ENCODE peak calls at places on chromosomes 13 and 19, in six cellular contexts. R, X, G, T, K and Z are unnamed samples.

GRCh38 chr13:45811891-45812583 is 39.5 kb downstream of the SIAH3 start:
- DNase-seq in R (no peak), X (no peak), G (no peak), T (no peak), K (peak; percentile 74), Z (peak; percentile 22)

GRCh38 chr19:37979547-37980082 is 72.6 kb downstream of the SIPA1L3 start:
- DNase-seq in R (no peak), X (peak; percentile 67), G (no peak), T (no peak), K (peak; percentile 76), Z (no peak)

GRCh38 chr13:98207411-98207810 is 30.3 kb upstream of the RNF113B start:
- DNase-seq in R (no peak), X (no peak), G (no peak), T (no peak), K (no peak), Z (no peak)

GRCh38 chr19:21483589-21484170 is 21.7 kb upstream of the ZNF429 start:
- DNase-seq in R (no peak), X (peak; percentile 60), G (peak; percentile 76), T (peak; percentile 90), K (peak; percentile 46), Z (peak; percentile 3)

GRCh38 chr19:33677745-33678426 is 56.1 kb downstream of the CHST8 start:
- DNase-seq in R (no peak), X (peak; percentile 18), G (peak; percentile 19), T (no peak), K (no peak), Z (no peak)

GRCh38 chr19:13207237-13208130 is 57.3 kb downstream of the IER2 start:
- DNase-seq in R (no peak), X (no peak), G (no peak), T (peak; percentile 87), K (peak; percentile 40), Z (peak; percentile 31)

GRCh38 chr13:37138169-37138568 is 32.7 kb upstream of the CSNK1A1L start:
- DNase-seq in R (no peak), X (no peak), G (peak; percentile 75), T (no peak), K (no peak), Z (peak; percentile 61)

GRCh38 chr19:10333758-10334339 is 520 bp upstream of the RAVER1 start:
- DNase-seq in R (no peak), X (no peak), G (no peak), T (no peak), K (no peak), Z (peak; percentile 26)

GRCh38 chr19:55160128-55160985 is 2.8 kb upstream of the TNNI3 start:
- DNase-seq in R (no peak), X (peak; percentile 93), G (peak; percentile 97), T (peak; percentile 96), K (peak; percentile 58), Z (peak; percentile 98)

GRCh38 chr13:109795021-109795420 is 8.6 kb upstream of the IRS2 start:
- DNase-seq in R (no peak), X (no peak), G (no peak), T (no peak), K (no peak), Z (no peak)

GRCh38 chr19:48244289-48244688 is 11.4 kb downstream of the CARD8 start:
- DNase-seq in R (no peak), X (no peak), G (peak; percentile 45), T (no peak), K (no peak), Z (peak; percentile 94)

GRCh38 chr19:4374451-4375163 is 25.7 kb downstream of the SH3GL1 start:
- DNase-seq in R (no peak), X (peak; percentile 73), G (peak; percentile 73), T (peak; percentile 94), K (no peak), Z (no peak)

GRCh38 chr13:52903320-52903719 is 54.9 kb upstream of the PCDH8 start:
- DNase-seq in R (no peak), X (no peak), G (no peak), T (no peak), K (no peak), Z (no peak)

GRCh38 chr13:41505209-41505835 is 48.0 kb downstream of the RGCC start:
- DNase-seq in R (peak; percentile 91), X (no peak), G (no peak), T (no peak), K (no peak), Z (no peak)

GRCh38 chr19:53246498-53246897 is 8.2 kb downstream of the ZNF677 start:
- DNase-seq in R (no peak), X (no peak), G (no peak), T (no peak), K (no peak), Z (no peak)

GRCh38 chr13:99374994-99375805 is 68.0 kb upstream of the GPR183 start:
- DNase-seq in R (no peak), X (no peak), G (no peak), T (no peak), K (no peak), Z (no peak)

GRCh38 chr19:6644796-6645195 is 25.2 kb downstream of the TNFSF14 start:
- DNase-seq in R (no peak), X (no peak), G (no peak), T (no peak), K (no peak), Z (no peak)

GRCh38 chr13:97914537-97914936 is 38.9 kb upstream of the IPO5 start:
- DNase-seq in R (no peak), X (no peak), G (no peak), T (no peak), K (no peak), Z (no peak)

GRCh38 chr19:16581145-16581970 is 9.1 kb upstream of the SLC35E1 start:
- DNase-seq in R (no peak), X (no peak), G (no peak), T (peak; percentile 43), K (no peak), Z (no peak)

GRCh38 chr13:30551194-30551593 is 66.5 kb upstream of the USPL1 start:
- DNase-seq in R (no peak), X (no peak), G (peak; percentile 64), T (no peak), K (no peak), Z (peak; percentile 56)

GRCh38 chr19:38361633-38362075 is 12.7 kb upstream of the PSMD8 start:
- DNase-seq in R (no peak), X (peak; percentile 77), G (peak; percentile 95), T (peak; percentile 91), K (peak; percentile 75), Z (peak; percentile 89)

GRCh38 chr19:29378543-29379105 is 147.2 kb upstream of the VSTM2B start:
- DNase-seq in R (no peak), X (no peak), G (no peak), T (no peak), K (peak; percentile 3), Z (no peak)

GRCh38 chr13:26950546-26950945 is 190.0 kb upstream of the GPR12 start:
- DNase-seq in R (no peak), X (no peak), G (no peak), T (no peak), K (no peak), Z (no peak)
- H3K27ac ChIP-seq in R (no peak overlapping the region), X (peak overlapping the region; percentile 72), G (no peak overlapping the region), T (no peak overlapping the region), K (no peak overlapping the region), Z (no peak overlapping the region)

GRCh38 chr13:114048463-114048862 is 74.6 kb upstream of the C13orf46 start:
- DNase-seq in R (no peak), X (no peak), G (no peak), T (peak; percentile 80), K (no peak), Z (no peak)

GRCh38 chr13:114045113-114045735 is 71.3 kb upstream of the C13orf46 start:
- DNase-seq in R (no peak), X (no peak), G (no peak), T (no peak), K (no peak), Z (no peak)

GRCh38 chr13:114046447-114046846 is 72.6 kb upstream of the C13orf46 start:
- DNase-seq in R (no peak), X (no peak), G (no peak), T (peak; percentile 9), K (no peak), Z (no peak)

GRCh38 chr13:114049026-114049425 is 75.2 kb upstream of the C13orf46 start:
- DNase-seq in R (no peak), X (no peak), G (no peak), T (peak; percentile 84), K (no peak), Z (no peak)

DNA sequence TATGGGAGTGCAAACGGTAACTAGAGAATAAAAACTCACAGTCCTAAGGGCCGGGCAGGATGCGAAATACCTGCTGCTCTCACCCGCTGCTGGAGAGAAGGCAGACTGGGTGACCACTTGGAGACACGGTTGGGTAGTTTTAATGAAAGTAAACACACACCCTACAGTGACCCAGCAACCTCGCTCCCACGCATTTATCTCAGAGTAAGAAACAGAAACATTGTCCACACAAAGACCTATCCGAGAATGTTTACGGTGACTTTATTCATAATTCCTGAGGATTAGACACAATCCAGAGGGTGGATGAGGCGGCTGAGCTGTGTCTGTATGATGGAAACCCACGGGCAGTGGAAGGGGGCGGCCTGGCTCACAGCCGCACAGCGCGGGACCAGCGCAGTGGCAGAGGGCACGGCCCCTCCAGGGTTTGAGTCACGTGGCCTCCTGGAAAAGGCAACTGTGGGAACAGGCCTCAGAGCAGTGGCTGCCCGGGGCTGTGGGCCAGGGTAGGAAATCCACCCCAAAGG is 73.5 kb upstream of the C13orf46 start:
- DNase-seq in R (no peak), X (no peak), G (no peak), T (peak; percentile 19), K (no peak), Z (no peak)
- H3K27ac ChIP-seq in R (peak overlapping the region; percentile 31), X (peak overlapping the region; percentile 20), G (no peak overlapping the region), T (no peak overlapping the region), K (peak overlapping the region; percentile 81), Z (no peak overlapping the region)

GRCh38 chr13:113187905-113188595 is 20.4 kb downstream of the PCID2 start:
- DNase-seq in R (no peak), X (no peak), G (no peak), T (no peak), K (no peak), Z (peak; percentile 31)
- H3K27ac ChIP-seq in R (peak overlapping the region; percentile 80), X (peak overlapping the region; percentile 47), G (no peak overlapping the region), T (peak overlapping the region; percentile 77), K (no peak overlapping the region), Z (no peak overlapping the region)

GRCh38 chr13:111845621-111846351 is 221.2 kb upstream of the SOX1 start:
- DNase-seq in R (no peak), X (no peak), G (peak; percentile 34), T (peak; percentile 74), K (no peak), Z (no peak)

GRCh38 chr13:111847964-111848363 is 219.0 kb upstream of the SOX1 start:
- DNase-seq in R (no peak), X (no peak), G (no peak), T (no peak), K (no peak), Z (no peak)

GRCh38 chr13:111844222-111844671 is 222.7 kb upstream of the SOX1 start:
- DNase-seq in R (no peak), X (no peak), G (no peak), T (peak; percentile 50), K (no peak), Z (no peak)

GRCh38 chr13:111846396-111847174 is 220.4 kb upstream of the SOX1 start:
- DNase-seq in R (no peak), X (no peak), G (peak; percentile 46), T (no peak), K (no peak), Z (no peak)

DNA sequence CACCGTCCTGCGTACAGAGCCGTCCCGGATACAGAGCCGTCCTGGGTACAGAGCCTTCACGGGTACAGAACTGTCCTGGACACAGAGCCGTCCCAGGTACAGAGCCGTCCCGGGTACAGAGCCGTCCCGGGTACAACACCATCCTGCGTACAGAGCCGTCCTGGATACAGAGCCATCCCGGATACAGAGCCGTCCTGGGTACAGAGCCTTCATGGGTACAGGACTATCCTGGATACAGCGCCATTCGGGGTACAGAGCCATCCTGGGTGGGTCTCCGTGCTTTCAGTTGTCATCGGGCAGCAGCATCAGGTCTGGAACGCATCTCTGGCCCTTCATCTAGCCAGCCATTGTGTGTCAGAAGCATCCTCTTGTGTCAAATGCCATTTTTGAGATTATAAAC is 222.3 kb upstream of the SOX1 start:
- DNase-seq in R (no peak), X (no peak), G (no peak), T (no peak), K (no peak), Z (no peak)
- H3K27ac ChIP-seq in R (no peak overlapping the region), X (no peak overlapping the region), G (no peak overlapping the region), T (no peak overlapping the region), K (no peak overlapping the region), Z (no peak overlapping the region)